ENCODE peak calls at places on chromosomes 7 and 10, in eight cellular contexts. I, R, M, E, A, Y, J and N are unnamed samples.

GRCh38 chr10:10745281-10745680 is 272.4 kb upstream of the CELF2 start:
- DNase-seq in A (no peak), I (no peak), J (no peak), M (no peak), Y (no peak), E (no peak), R (no peak), N (no peak)

GRCh38 chr10:66747451-66747850 is 178.4 kb upstream of the LRRTM3 start:
- DNase-seq in R (no peak), I (no peak), A (no peak), M (peak), E (peak), Y (no peak), J (peak), N (peak)

GRCh38 chr10:125161570-125162139 is 1.3 kb upstream of the CTBP2 start:
- DNase-seq in J (no peak), E (no peak), M (no peak), R (peak), I (no peak), Y (no peak), A (peak), N (no peak)

GRCh38 chr10:1187151-1187854 is 131.1 kb downstream of the WDR37 start:
- DNase-seq in E (no peak), I (no peak), Y (no peak), M (no peak), A (no peak), J (no peak), R (no peak), N (no peak)

GRCh38 chr7:142459557-142459963 is 201.7 kb upstream of the PRSS58 start:
- DNase-seq in R (no peak), J (peak), E (peak), A (peak), M (peak), Y (no peak), I (no peak), N (peak)

GRCh38 chr7:151506901-151507382 is 12.8 kb downstream of the RHEB start:
- DNase-seq in I (no peak), R (no peak), M (no peak), A (no peak), Y (no peak), E (no peak), J (no peak), N (no peak)

GRCh38 chr10:78974409-78975317 is 94.1 kb upstream of the ZMIZ1 start:
- DNase-seq in E (peak), I (peak), A (peak), Y (no peak), J (peak), M (no peak), R (peak), N (peak)

GRCh38 chr7:48938539-48938938 is 14.2 kb downstream of the CDC14C start:
- DNase-seq in R (no peak), A (no peak), I (peak), M (no peak), J (peak), E (no peak), Y (no peak), N (peak)

GRCh38 chr7:148911626-148912025 is 27.5 kb upstream of the EZH2 start:
- DNase-seq in J (no peak), A (no peak), R (no peak), Y (no peak), I (no peak), M (no peak), E (no peak), N (no peak)

GRCh38 chr7:78124221-78124620 is 325.6 kb downstream of the PHTF2 start:
- DNase-seq in R (no peak), J (no peak), Y (no peak), M (no peak), A (no peak), E (no peak), I (no peak), N (no peak)

GRCh38 chr10:116773306-116773705 is 30.9 kb upstream of the HSPA12A start:
- DNase-seq in J (no peak), R (no peak), M (no peak), E (no peak), A (no peak), I (no peak), Y (no peak), N (no peak)

GRCh38 chr10:102802920-102803534 is 34.2 kb downstream of the CYP17A1 start:
- DNase-seq in R (no peak), M (peak), E (peak), I (no peak), Y (no peak), A (no peak), J (peak), N (peak)

GRCh38 chr10:58280982-58281752 is 12.2 kb downstream of the CISD1 start:
- DNase-seq in I (no peak), M (no peak), R (no peak), A (no peak), J (no peak), E (no peak), Y (no peak), N (peak)

GRCh38 chr10:123150986-123151738 is 3.0 kb upstream of the BUB3 start:
- DNase-seq in Y (no peak), E (no peak), I (no peak), M (no peak), J (peak), A (peak), R (no peak), N (no peak)

GRCh38 chr10:68602434-68602833 is 42.3 kb downstream of the TET1 start:
- DNase-seq in J (no peak), Y (no peak), A (no peak), E (no peak), I (no peak), R (no peak), M (no peak), N (no peak)

GRCh38 chr10:4708123-4708759 is 117.8 kb upstream of the AKR1E2 start:
- DNase-seq in R (no peak), I (no peak), M (no peak), A (no peak), J (no peak), E (no peak), Y (no peak), N (no peak)

GRCh38 chr10:17115683-17116082 is 13.9 kb downstream of the CUBN start:
- DNase-seq in R (no peak), Y (no peak), I (no peak), E (peak), M (no peak), A (no peak), J (peak), N (peak)
- TF ChIP-seq CTCF in R (no peak), Y (no peak), I (no peak), E (peak), M (peak), A (peak), J (peak), N (no peak)

DNA sequence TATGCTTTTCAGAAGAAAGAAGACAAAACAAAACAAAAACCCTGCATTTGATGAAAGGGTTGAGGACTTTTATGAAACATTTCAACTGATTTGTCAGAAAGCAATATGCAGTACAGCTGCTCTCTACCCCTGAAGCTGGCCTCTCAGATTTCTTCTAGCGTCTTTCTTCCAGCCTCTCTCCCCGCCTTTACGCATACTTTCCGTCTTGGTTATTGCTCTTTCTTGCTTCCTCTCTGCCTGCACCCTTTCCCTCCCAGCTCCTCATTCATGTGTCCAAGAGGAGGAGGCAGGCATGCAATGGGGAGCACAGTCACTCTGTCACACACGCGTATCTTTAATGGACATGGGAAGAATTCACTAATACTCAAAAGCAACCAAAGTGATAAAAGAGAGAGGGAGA is 91.0 kb upstream of the COL1A2 start:
- DNase-seq in E (peak), I (peak), M (peak), Y (no peak), J (peak), A (peak), R (no peak), N (peak)
- H3K4me3 ChIP-seq in E (no peak), I (peak), M (peak), Y (no peak), J (no peak), A (no peak), R (no peak), N (no peak)

DNA sequence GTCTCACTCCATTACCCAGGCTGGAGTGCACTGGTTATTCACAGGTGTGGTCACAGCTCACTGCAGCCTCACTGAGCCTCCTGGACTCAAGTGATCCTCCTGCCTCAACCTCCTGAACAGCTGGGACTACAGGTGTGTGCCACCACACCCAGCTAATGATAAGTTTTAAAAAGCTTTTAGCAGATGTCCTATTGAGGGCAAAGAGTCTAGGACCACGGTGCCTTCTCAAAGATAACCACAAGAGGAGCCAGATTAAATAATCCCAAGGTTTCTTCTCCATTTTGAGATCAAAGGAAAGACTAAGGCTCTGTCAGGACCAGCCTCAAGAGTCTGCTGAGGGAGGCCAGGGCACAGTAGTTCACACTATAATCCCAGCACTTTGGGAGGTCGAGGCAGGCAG is 4.7 kb downstream of the ATP5MF start:
- DNase-seq in J (no peak), R (no peak), A (no peak), E (no peak), I (no peak), Y (no peak), M (no peak), N (no peak)
- TF ChIP-seq CTCF in J (no peak), R (no peak), A (no peak), E (peak), I (no peak), Y (no peak), M (peak), N (no peak)

GRCh38 chr10:92420554-92421275 is 129.7 kb downstream of the MARCHF5 start:
- DNase-seq in A (no peak), E (no peak), J (no peak), I (no peak), R (no peak), Y (no peak), M (no peak), N (no peak)

GRCh38 chr10:92421550-92421949 is 130.6 kb downstream of the MARCHF5 start:
- DNase-seq in J (no peak), Y (no peak), A (no peak), R (no peak), M (no peak), E (no peak), I (no peak), N (no peak)

GRCh38 chr10:92418221-92418620 is 127.3 kb downstream of the MARCHF5 start:
- DNase-seq in A (no peak), R (no peak), E (no peak), I (no peak), M (no peak), J (no peak), Y (no peak), N (no peak)

GRCh38 chr10:92418891-92419290 is 127.9 kb downstream of the MARCHF5 start:
- DNase-seq in E (no peak), M (no peak), R (no peak), J (no peak), Y (no peak), I (no peak), A (no peak), N (no peak)

GRCh38 chr10:92419740-92420553 is 129.0 kb downstream of the MARCHF5 start:
- DNase-seq in J (peak), E (peak), Y (no peak), R (peak), I (peak), A (peak), M (no peak), N (peak)
- H3K4me3 ChIP-seq in J (peak), E (peak), Y (peak), R (peak), I (peak), A (peak), M (peak), N (peak)

DNA sequence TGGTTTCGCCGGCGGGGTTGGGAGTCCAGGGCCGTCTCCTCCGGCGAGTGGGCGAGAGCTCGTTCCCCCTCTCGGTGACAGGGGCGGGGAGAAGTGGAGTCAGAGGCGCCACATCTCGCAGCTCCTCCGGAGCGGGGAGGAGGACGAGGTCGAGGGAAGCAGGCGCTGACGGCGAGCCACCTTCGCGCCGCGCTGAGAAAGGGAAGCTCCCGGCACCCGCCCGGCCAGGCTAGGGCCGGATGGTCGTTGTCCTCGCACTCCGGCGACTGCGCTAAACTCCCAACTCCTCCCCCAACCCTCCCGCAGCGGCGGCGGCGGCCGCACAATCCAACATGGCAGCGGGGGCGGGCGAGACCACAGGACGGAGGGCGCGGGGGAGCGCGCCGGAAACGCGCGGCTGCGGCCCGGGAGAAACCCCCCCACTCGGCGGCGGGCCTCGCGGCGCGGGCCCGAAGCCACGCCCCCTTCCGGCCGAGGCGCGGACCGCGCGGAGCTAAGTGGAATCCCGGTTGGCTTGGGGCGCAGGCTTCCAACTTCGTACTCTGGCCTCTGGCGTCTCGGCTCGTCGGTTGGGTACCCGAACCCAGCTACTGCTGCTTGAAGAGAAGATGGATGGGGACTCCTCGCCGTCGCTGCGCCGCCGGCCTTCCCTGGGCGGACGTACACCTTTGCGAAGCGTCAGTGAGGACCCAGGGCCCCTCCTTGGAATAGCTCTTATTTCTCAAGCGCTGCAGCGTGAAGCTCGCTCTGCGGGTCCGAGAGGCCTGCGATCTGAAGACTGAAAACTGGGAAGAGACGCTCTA is at the start of gene WASL:
- DNase-seq in E (peak), R (peak), M (peak), I (peak), A (peak), J (peak), Y (peak), N (peak)
- TF ChIP-seq CTCF in E (no peak), R (peak), M (no peak), I (no peak), A (no peak), J (no peak), Y (peak), N (no peak)

GRCh38 chr7:26372211-26372610 is 80.5 kb downstream of the SNX10 start:
- DNase-seq in E (no peak), A (no peak), J (no peak), R (no peak), Y (no peak), I (no peak), M (no peak), N (no peak)
- H3K4me3 ChIP-seq in E (no peak), A (no peak), J (no peak), R (no peak), Y (no peak), I (no peak), M (no peak), N (no peak)

DNA sequence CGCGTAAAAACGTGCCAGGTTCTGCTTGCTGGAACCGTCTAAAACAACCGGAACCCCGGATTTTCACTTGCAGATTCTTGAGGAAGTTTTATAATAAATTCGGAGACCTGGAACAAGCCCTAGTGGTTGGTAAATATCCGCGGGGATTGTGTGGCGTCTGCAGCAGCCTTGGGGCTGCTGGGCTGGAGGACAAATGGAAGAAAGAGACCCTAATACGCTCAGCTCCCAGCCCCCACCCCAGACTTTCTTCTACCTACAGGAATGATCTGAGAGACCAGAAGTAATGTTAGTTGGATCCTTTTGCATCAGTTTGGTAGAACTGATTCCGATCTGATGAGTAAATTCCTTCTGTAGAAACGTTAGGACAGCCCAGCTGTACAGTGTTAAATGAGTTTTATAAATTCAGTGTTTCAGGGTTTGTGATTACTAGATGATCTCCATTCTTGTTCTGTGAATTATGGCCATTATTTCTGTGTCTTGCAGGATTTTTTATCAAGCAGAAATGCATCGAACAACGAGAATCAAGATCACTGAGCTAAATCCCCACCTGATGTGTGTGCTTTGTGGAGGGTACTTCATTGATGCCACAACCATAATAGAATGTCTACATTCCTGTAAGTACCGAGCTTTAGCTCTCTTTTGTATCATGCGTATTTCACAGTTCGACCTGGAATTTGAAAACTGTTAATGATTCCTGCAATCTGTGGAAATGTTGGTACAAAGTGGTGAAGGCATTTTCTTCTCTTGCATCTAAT is 5.2 kb downstream of the BMI1 start:
- DNase-seq in M (no peak), R (no peak), I (no peak), A (no peak), J (no peak), Y (no peak), E (no peak), N (no peak)
- TF ChIP-seq CTCF in M (no peak), R (no peak), I (no peak), A (no peak), J (no peak), Y (no peak), E (peak), N (peak)